ENCODE peak calls at places on chromosomes 1 and 21, in ten cellular contexts. One of them, this sample, is unnamed.

GRCh38 chr1:160548183-160548582 is 25.1 kb upstream of the SLAMF6 start:
- DNase-seq in activated CD8-positive, alpha-beta memory T cell treated with anti-CD3 and anti-CD28 coated beads for 24 hours: no peak
- DNase-seq in activated CD4-positive, alpha-beta T cell treated with anti-CD3 and anti-CD28 coated beads, Interleukin-2, amount 50 U/mL, for 48 hours: no peak
- DNase-seq in AG08395: no peak
- DNase-seq in HT-29: no peak
- DNase-seq in NCI-H2081: no peak
- DNase-seq in MV-4-11: no peak
- DNase-seq in hepatic stellate cell: no peak
- DNase-seq in iPS-NIHi11: no peak
- DNase-seq in kidney epithelial cell: no peak
- DNase-seq in this sample: no peak

GRCh38 chr1:232629250-232630046 is 485 bp downstream of the SIPA1L2 start:
- DNase-seq in HT-29: peak
- DNase-seq in activated CD4-positive, alpha-beta T cell treated with anti-CD3 and anti-CD28 coated beads, Interleukin-2, amount 50 U/mL, for 48 hours: peak
- DNase-seq in AG08395: no peak
- DNase-seq in MV-4-11: no peak
- DNase-seq in kidney epithelial cell: no peak
- DNase-seq in hepatic stellate cell: no peak
- DNase-seq in iPS-NIHi11: peak
- DNase-seq in NCI-H2081: peak
- DNase-seq in activated CD8-positive, alpha-beta memory T cell treated with anti-CD3 and anti-CD28 coated beads for 24 hours: peak
- DNase-seq in this sample: no peak

GRCh38 chr1:5985250-5985649 is 7.0 kb downstream of the NPHP4 start:
- DNase-seq in MV-4-11: no peak
- DNase-seq in hepatic stellate cell: no peak
- DNase-seq in activated CD8-positive, alpha-beta memory T cell treated with anti-CD3 and anti-CD28 coated beads for 24 hours: no peak
- DNase-seq in activated CD4-positive, alpha-beta T cell treated with anti-CD3 and anti-CD28 coated beads, Interleukin-2, amount 50 U/mL, for 48 hours: no peak
- DNase-seq in HT-29: no peak
- DNase-seq in iPS-NIHi11: no peak
- DNase-seq in NCI-H2081: no peak
- DNase-seq in kidney epithelial cell: no peak
- DNase-seq in AG08395: no peak
- DNase-seq in this sample: no peak

GRCh38 chr1:24705260-24706073 is 39.8 kb upstream of the CLIC4 start:
- DNase-seq in iPS-NIHi11: peak
- DNase-seq in HT-29: peak
- DNase-seq in activated CD8-positive, alpha-beta memory T cell treated with anti-CD3 and anti-CD28 coated beads for 24 hours: no peak
- DNase-seq in kidney epithelial cell: no peak
- DNase-seq in MV-4-11: peak
- DNase-seq in hepatic stellate cell: peak
- DNase-seq in AG08395: no peak
- DNase-seq in NCI-H2081: peak
- DNase-seq in activated CD4-positive, alpha-beta T cell treated with anti-CD3 and anti-CD28 coated beads, Interleukin-2, amount 50 U/mL, for 48 hours: peak
- DNase-seq in this sample: peak

GRCh38 chr1:155983191-155984023 is 5.1 kb upstream of the ARHGEF2 start:
- DNase-seq in AG08395: peak
- DNase-seq in activated CD4-positive, alpha-beta T cell treated with anti-CD3 and anti-CD28 coated beads, Interleukin-2, amount 50 U/mL, for 48 hours: no peak
- DNase-seq in activated CD8-positive, alpha-beta memory T cell treated with anti-CD3 and anti-CD28 coated beads for 24 hours: no peak
- DNase-seq in hepatic stellate cell: peak
- DNase-seq in HT-29: peak
- DNase-seq in MV-4-11: no peak
- DNase-seq in kidney epithelial cell: no peak
- DNase-seq in iPS-NIHi11: no peak
- DNase-seq in NCI-H2081: no peak
- DNase-seq in this sample: peak

GRCh38 chr1:184383772-184384323 is 3.0 kb upstream of the C1orf21 start:
- DNase-seq in AG08395: no peak
- DNase-seq in HT-29: no peak
- DNase-seq in MV-4-11: no peak
- DNase-seq in NCI-H2081: no peak
- DNase-seq in hepatic stellate cell: no peak
- DNase-seq in kidney epithelial cell: no peak
- DNase-seq in iPS-NIHi11: no peak
- DNase-seq in activated CD8-positive, alpha-beta memory T cell treated with anti-CD3 and anti-CD28 coated beads for 24 hours: no peak
- DNase-seq in activated CD4-positive, alpha-beta T cell treated with anti-CD3 and anti-CD28 coated beads, Interleukin-2, amount 50 U/mL, for 48 hours: no peak
- DNase-seq in this sample: no peak

GRCh38 chr1:24386241-24386640 is 27.3 kb downstream of the STPG1 start:
- DNase-seq in HT-29: no peak
- DNase-seq in iPS-NIHi11: no peak
- DNase-seq in activated CD4-positive, alpha-beta T cell treated with anti-CD3 and anti-CD28 coated beads, Interleukin-2, amount 50 U/mL, for 48 hours: no peak
- DNase-seq in NCI-H2081: no peak
- DNase-seq in activated CD8-positive, alpha-beta memory T cell treated with anti-CD3 and anti-CD28 coated beads for 24 hours: no peak
- DNase-seq in AG08395: no peak
- DNase-seq in MV-4-11: no peak
- DNase-seq in kidney epithelial cell: no peak
- DNase-seq in hepatic stellate cell: no peak
- DNase-seq in this sample: no peak

GRCh38 chr1:109944541-109944940 is 33.9 kb downstream of the CSF1 start:
- DNase-seq in HT-29: no peak
- DNase-seq in hepatic stellate cell: no peak
- DNase-seq in AG08395: no peak
- DNase-seq in activated CD8-positive, alpha-beta memory T cell treated with anti-CD3 and anti-CD28 coated beads for 24 hours: no peak
- DNase-seq in NCI-H2081: no peak
- DNase-seq in kidney epithelial cell: no peak
- DNase-seq in MV-4-11: peak
- DNase-seq in activated CD4-positive, alpha-beta T cell treated with anti-CD3 and anti-CD28 coated beads, Interleukin-2, amount 50 U/mL, for 48 hours: no peak
- DNase-seq in iPS-NIHi11: no peak
- DNase-seq in this sample: no peak

GRCh38 chr1:55468438-55468837 is 253.3 kb upstream of the USP24 start:
- DNase-seq in activated CD4-positive, alpha-beta T cell treated with anti-CD3 and anti-CD28 coated beads, Interleukin-2, amount 50 U/mL, for 48 hours: no peak
- DNase-seq in activated CD8-positive, alpha-beta memory T cell treated with anti-CD3 and anti-CD28 coated beads for 24 hours: no peak
- DNase-seq in HT-29: no peak
- DNase-seq in NCI-H2081: no peak
- DNase-seq in iPS-NIHi11: no peak
- DNase-seq in hepatic stellate cell: no peak
- DNase-seq in kidney epithelial cell: no peak
- DNase-seq in AG08395: peak
- DNase-seq in MV-4-11: no peak
- DNase-seq in this sample: no peak

GRCh38 chr1:38559180-38559874 is 300.2 kb downstream of the RRAGC start:
- DNase-seq in MV-4-11: peak
- DNase-seq in activated CD4-positive, alpha-beta T cell treated with anti-CD3 and anti-CD28 coated beads, Interleukin-2, amount 50 U/mL, for 48 hours: peak
- DNase-seq in kidney epithelial cell: no peak
- DNase-seq in hepatic stellate cell: no peak
- DNase-seq in NCI-H2081: no peak
- DNase-seq in iPS-NIHi11: peak
- DNase-seq in AG08395: no peak
- DNase-seq in HT-29: no peak
- DNase-seq in activated CD8-positive, alpha-beta memory T cell treated with anti-CD3 and anti-CD28 coated beads for 24 hours: peak
- DNase-seq in this sample: no peak

GRCh38 chr1:199685369-199685768 is 342.1 kb upstream of the NR5A2 start:
- DNase-seq in kidney epithelial cell: peak
- DNase-seq in hepatic stellate cell: peak
- DNase-seq in AG08395: peak
- DNase-seq in HT-29: peak
- DNase-seq in activated CD8-positive, alpha-beta memory T cell treated with anti-CD3 and anti-CD28 coated beads for 24 hours: no peak
- DNase-seq in activated CD4-positive, alpha-beta T cell treated with anti-CD3 and anti-CD28 coated beads, Interleukin-2, amount 50 U/mL, for 48 hours: no peak
- DNase-seq in NCI-H2081: no peak
- DNase-seq in MV-4-11: no peak
- DNase-seq in iPS-NIHi11: no peak
- DNase-seq in this sample: no peak

GRCh38 chr1:46364612-46365011 is 24.0 kb downstream of the NSUN4 start:
- DNase-seq in MV-4-11: no peak
- DNase-seq in hepatic stellate cell: no peak
- DNase-seq in AG08395: peak
- DNase-seq in kidney epithelial cell: no peak
- DNase-seq in HT-29: peak
- DNase-seq in activated CD8-positive, alpha-beta memory T cell treated with anti-CD3 and anti-CD28 coated beads for 24 hours: no peak
- DNase-seq in NCI-H2081: no peak
- DNase-seq in iPS-NIHi11: no peak
- DNase-seq in activated CD4-positive, alpha-beta T cell treated with anti-CD3 and anti-CD28 coated beads, Interleukin-2, amount 50 U/mL, for 48 hours: no peak
- DNase-seq in this sample: no peak

GRCh38 chr1:82632164-82632563 is 831.4 kb downstream of the ADGRL2 start:
- DNase-seq in NCI-H2081: no peak
- DNase-seq in HT-29: peak
- DNase-seq in iPS-NIHi11: no peak
- DNase-seq in AG08395: no peak
- DNase-seq in activated CD4-positive, alpha-beta T cell treated with anti-CD3 and anti-CD28 coated beads, Interleukin-2, amount 50 U/mL, for 48 hours: no peak
- DNase-seq in hepatic stellate cell: no peak
- DNase-seq in kidney epithelial cell: no peak
- DNase-seq in MV-4-11: no peak
- DNase-seq in activated CD8-positive, alpha-beta memory T cell treated with anti-CD3 and anti-CD28 coated beads for 24 hours: no peak
- DNase-seq in this sample: no peak

GRCh38 chr21:35298757-35299156 is 249.7 kb upstream of the RUNX1 start:
- DNase-seq in activated CD4-positive, alpha-beta T cell treated with anti-CD3 and anti-CD28 coated beads, Interleukin-2, amount 50 U/mL, for 48 hours: no peak
- DNase-seq in iPS-NIHi11: no peak
- DNase-seq in MV-4-11: peak
- DNase-seq in AG08395: no peak
- DNase-seq in activated CD8-positive, alpha-beta memory T cell treated with anti-CD3 and anti-CD28 coated beads for 24 hours: no peak
- DNase-seq in kidney epithelial cell: no peak
- DNase-seq in HT-29: no peak
- DNase-seq in hepatic stellate cell: no peak
- DNase-seq in NCI-H2081: no peak
- DNase-seq in this sample: no peak

GRCh38 chr1:60427701-60428100 is 354.1 kb upstream of the C1orf87 start:
- DNase-seq in HT-29: no peak
- DNase-seq in activated CD8-positive, alpha-beta memory T cell treated with anti-CD3 and anti-CD28 coated beads for 24 hours: no peak
- DNase-seq in hepatic stellate cell: no peak
- DNase-seq in kidney epithelial cell: no peak
- DNase-seq in MV-4-11: no peak
- DNase-seq in iPS-NIHi11: no peak
- DNase-seq in NCI-H2081: peak
- DNase-seq in activated CD4-positive, alpha-beta T cell treated with anti-CD3 and anti-CD28 coated beads, Interleukin-2, amount 50 U/mL, for 48 hours: no peak
- DNase-seq in AG08395: no peak
- DNase-seq in this sample: no peak

GRCh38 chr1:29593601-29594382 is 357.5 kb downstream of the PTPRU start:
- DNase-seq in NCI-H2081: no peak
- DNase-seq in MV-4-11: no peak
- DNase-seq in HT-29: no peak
- DNase-seq in activated CD8-positive, alpha-beta memory T cell treated with anti-CD3 and anti-CD28 coated beads for 24 hours: peak
- DNase-seq in activated CD4-positive, alpha-beta T cell treated with anti-CD3 and anti-CD28 coated beads, Interleukin-2, amount 50 U/mL, for 48 hours: no peak
- DNase-seq in iPS-NIHi11: no peak
- DNase-seq in AG08395: no peak
- DNase-seq in kidney epithelial cell: no peak
- DNase-seq in hepatic stellate cell: no peak
- DNase-seq in this sample: no peak

GRCh38 chr1:36098650-36099365 is 10.1 kb downstream of the ADPRS start:
- DNase-seq in AG08395: no peak
- DNase-seq in iPS-NIHi11: peak
- DNase-seq in kidney epithelial cell: no peak
- DNase-seq in activated CD8-positive, alpha-beta memory T cell treated with anti-CD3 and anti-CD28 coated beads for 24 hours: no peak
- DNase-seq in hepatic stellate cell: no peak
- DNase-seq in HT-29: no peak
- DNase-seq in NCI-H2081: no peak
- DNase-seq in MV-4-11: no peak
- DNase-seq in activated CD4-positive, alpha-beta T cell treated with anti-CD3 and anti-CD28 coated beads, Interleukin-2, amount 50 U/mL, for 48 hours: no peak
- DNase-seq in this sample: no peak

GRCh38 chr21:44427241-44428120 is 27.8 kb upstream of the LRRC3 start:
- DNase-seq in MV-4-11: no peak
- DNase-seq in activated CD4-positive, alpha-beta T cell treated with anti-CD3 and anti-CD28 coated beads, Interleukin-2, amount 50 U/mL, for 48 hours: no peak
- DNase-seq in hepatic stellate cell: no peak
- DNase-seq in NCI-H2081: peak
- DNase-seq in iPS-NIHi11: peak
- DNase-seq in kidney epithelial cell: no peak
- DNase-seq in HT-29: no peak
- DNase-seq in activated CD8-positive, alpha-beta memory T cell treated with anti-CD3 and anti-CD28 coated beads for 24 hours: no peak
- DNase-seq in AG08395: no peak
- DNase-seq in this sample: no peak

GRCh38 chr1:2240251-2241156 is 12.4 kb downstream of the SKI start:
- DNase-seq in MV-4-11: peak
- DNase-seq in AG08395: peak
- DNase-seq in iPS-NIHi11: no peak
- DNase-seq in HT-29: peak
- DNase-seq in activated CD8-positive, alpha-beta memory T cell treated with anti-CD3 and anti-CD28 coated beads for 24 hours: no peak
- DNase-seq in kidney epithelial cell: no peak
- DNase-seq in NCI-H2081: no peak
- DNase-seq in activated CD4-positive, alpha-beta T cell treated with anti-CD3 and anti-CD28 coated beads, Interleukin-2, amount 50 U/mL, for 48 hours: peak
- DNase-seq in hepatic stellate cell: peak
- DNase-seq in this sample: peak

GRCh38 chr1:38125837-38126520 is 79.4 kb upstream of the POU3F1 start:
- DNase-seq in AG08395: no peak
- DNase-seq in activated CD8-positive, alpha-beta memory T cell treated with anti-CD3 and anti-CD28 coated beads for 24 hours: no peak
- DNase-seq in NCI-H2081: no peak
- DNase-seq in hepatic stellate cell: no peak
- DNase-seq in MV-4-11: no peak
- DNase-seq in HT-29: no peak
- DNase-seq in iPS-NIHi11: no peak
- DNase-seq in activated CD4-positive, alpha-beta T cell treated with anti-CD3 and anti-CD28 coated beads, Interleukin-2, amount 50 U/mL, for 48 hours: no peak
- DNase-seq in kidney epithelial cell: no peak
- DNase-seq in this sample: no peak

GRCh38 chr21:45551316-45551715 is 9.1 kb upstream of the SLC19A1 start:
- DNase-seq in iPS-NIHi11: no peak
- DNase-seq in HT-29: peak
- DNase-seq in MV-4-11: peak
- DNase-seq in hepatic stellate cell: peak
- DNase-seq in AG08395: peak
- DNase-seq in NCI-H2081: no peak
- DNase-seq in activated CD4-positive, alpha-beta T cell treated with anti-CD3 and anti-CD28 coated beads, Interleukin-2, amount 50 U/mL, for 48 hours: peak
- DNase-seq in kidney epithelial cell: peak
- DNase-seq in activated CD8-positive, alpha-beta memory T cell treated with anti-CD3 and anti-CD28 coated beads for 24 hours: no peak
- DNase-seq in this sample: no peak

GRCh38 chr1:156738407-156738806 is 2.5 kb downstream of the MRPL24 start:
- DNase-seq in AG08395: no peak
- DNase-seq in activated CD4-positive, alpha-beta T cell treated with anti-CD3 and anti-CD28 coated beads, Interleukin-2, amount 50 U/mL, for 48 hours: no peak
- DNase-seq in HT-29: no peak
- DNase-seq in hepatic stellate cell: no peak
- DNase-seq in activated CD8-positive, alpha-beta memory T cell treated with anti-CD3 and anti-CD28 coated beads for 24 hours: no peak
- DNase-seq in MV-4-11: no peak
- DNase-seq in NCI-H2081: no peak
- DNase-seq in iPS-NIHi11: no peak
- DNase-seq in kidney epithelial cell: no peak
- DNase-seq in this sample: no peak

GRCh38 chr1:20194770-20195463 is 8.6 kb upstream of the PLA2G2C start:
- DNase-seq in activated CD4-positive, alpha-beta T cell treated with anti-CD3 and anti-CD28 coated beads, Interleukin-2, amount 50 U/mL, for 48 hours: peak
- DNase-seq in AG08395: peak
- DNase-seq in kidney epithelial cell: no peak
- DNase-seq in iPS-NIHi11: peak
- DNase-seq in MV-4-11: peak
- DNase-seq in hepatic stellate cell: peak
- DNase-seq in HT-29: peak
- DNase-seq in NCI-H2081: peak
- DNase-seq in activated CD8-positive, alpha-beta memory T cell treated with anti-CD3 and anti-CD28 coated beads for 24 hours: peak
- DNase-seq in this sample: peak

GRCh38 chr1:171817511-171818265 is 23.6 kb upstream of the DNM3 start:
- DNase-seq in kidney epithelial cell: peak
- DNase-seq in HT-29: peak
- DNase-seq in MV-4-11: peak
- DNase-seq in activated CD8-positive, alpha-beta memory T cell treated with anti-CD3 and anti-CD28 coated beads for 24 hours: no peak
- DNase-seq in AG08395: peak
- DNase-seq in hepatic stellate cell: peak
- DNase-seq in iPS-NIHi11: peak
- DNase-seq in NCI-H2081: no peak
- DNase-seq in activated CD4-positive, alpha-beta T cell treated with anti-CD3 and anti-CD28 coated beads, Interleukin-2, amount 50 U/mL, for 48 hours: peak
- DNase-seq in this sample: peak

GRCh38 chr21:43209575-43210453 is 41.0 kb downstream of the CRYAA start:
- DNase-seq in activated CD8-positive, alpha-beta memory T cell treated with anti-CD3 and anti-CD28 coated beads for 24 hours: peak
- DNase-seq in HT-29: peak
- DNase-seq in hepatic stellate cell: peak
- DNase-seq in AG08395: no peak
- DNase-seq in MV-4-11: no peak
- DNase-seq in iPS-NIHi11: no peak
- DNase-seq in NCI-H2081: no peak
- DNase-seq in activated CD4-positive, alpha-beta T cell treated with anti-CD3 and anti-CD28 coated beads, Interleukin-2, amount 50 U/mL, for 48 hours: no peak
- DNase-seq in kidney epithelial cell: no peak
- DNase-seq in this sample: no peak

GRCh38 chr1:69421286-69421685 is 146.4 kb upstream of the LRRC7 start:
- DNase-seq in hepatic stellate cell: no peak
- DNase-seq in AG08395: no peak
- DNase-seq in kidney epithelial cell: no peak
- DNase-seq in HT-29: no peak
- DNase-seq in NCI-H2081: no peak
- DNase-seq in activated CD4-positive, alpha-beta T cell treated with anti-CD3 and anti-CD28 coated beads, Interleukin-2, amount 50 U/mL, for 48 hours: no peak
- DNase-seq in activated CD8-positive, alpha-beta memory T cell treated with anti-CD3 and anti-CD28 coated beads for 24 hours: no peak
- DNase-seq in iPS-NIHi11: no peak
- DNase-seq in MV-4-11: no peak
- DNase-seq in this sample: no peak

GRCh38 chr1:168498159-168498609 is 45.6 kb downstream of the XCL2 start:
- DNase-seq in NCI-H2081: no peak
- DNase-seq in HT-29: no peak
- DNase-seq in iPS-NIHi11: no peak
- DNase-seq in hepatic stellate cell: no peak
- DNase-seq in activated CD4-positive, alpha-beta T cell treated with anti-CD3 and anti-CD28 coated beads, Interleukin-2, amount 50 U/mL, for 48 hours: no peak
- DNase-seq in MV-4-11: no peak
- DNase-seq in kidney epithelial cell: no peak
- DNase-seq in activated CD8-positive, alpha-beta memory T cell treated with anti-CD3 and anti-CD28 coated beads for 24 hours: no peak
- DNase-seq in AG08395: peak
- DNase-seq in this sample: no peak

GRCh38 chr1:243686149-243686548 is 163.9 kb downstream of the AKT3 start:
- DNase-seq in NCI-H2081: no peak
- DNase-seq in hepatic stellate cell: no peak
- DNase-seq in MV-4-11: peak
- DNase-seq in activated CD4-positive, alpha-beta T cell treated with anti-CD3 and anti-CD28 coated beads, Interleukin-2, amount 50 U/mL, for 48 hours: no peak
- DNase-seq in HT-29: no peak
- DNase-seq in AG08395: no peak
- DNase-seq in iPS-NIHi11: no peak
- DNase-seq in activated CD8-positive, alpha-beta memory T cell treated with anti-CD3 and anti-CD28 coated beads for 24 hours: no peak
- DNase-seq in kidney epithelial cell: no peak
- DNase-seq in this sample: no peak

This sample was measured in K562.